ENCODE peak calls at places on chromosomes 1 and 21, in ten cellular contexts. P is AG09309, A is suprapubic skin, Q is astrocyte of the cerebellum, X is mucosa of descending colon, J is fibroblast of mammary gland, T is tibial nerve, U is A673, G is aorta, S is heart left ventricle. V is an unnamed sample.

GRCh38 chr21:15894596-15894995 is 164.8 kb downstream of the USP25 start:
- DNase-seq in P (no peak), A (no peak), Q (peak), X (no peak), J (peak), T (no peak), U (peak), G (no peak), S (no peak), V (peak)

GRCh38 chr1:78831731-78832360 is 174.7 kb downstream of the ADGRL4 start:
- DNase-seq in P (peak), A (no peak), Q (peak), X (no peak), J (peak), T (no peak), U (peak), G (no peak), S (no peak), V (peak)

GRCh38 chr1:47656719-47657685 is 219.2 kb downstream of the FOXD2 start:
- DNase-seq in P (no peak), A (peak), Q (no peak), X (no peak), J (peak), T (peak), U (no peak), G (peak), S (no peak), V (no peak)

GRCh38 chr1:208807446-208808117 is 563.4 kb upstream of the PLXNA2 start:
- DNase-seq in P (no peak), A (no peak), Q (no peak), X (no peak), J (no peak), T (no peak), U (no peak), G (no peak), S (no peak), V (peak)

GRCh38 chr21:41926068-41926806 is 27.6 kb downstream of the C2CD2 start:
- DNase-seq in P (no peak), A (no peak), Q (no peak), X (no peak), J (peak), T (no peak), U (peak), G (no peak), S (no peak), V (peak)

GRCh38 chr1:165298081-165298820 is 58.3 kb downstream of the LMX1A start:
- DNase-seq in P (no peak), A (no peak), Q (no peak), X (no peak), J (no peak), T (no peak), U (no peak), G (no peak), S (no peak), V (no peak)

GRCh38 chr1:237851209-237851845 is 39.4 kb downstream of the ZP4 start:
- DNase-seq in P (peak), A (no peak), Q (peak), X (no peak), J (peak), T (no peak), U (peak), G (no peak), S (no peak), V (peak)

GRCh38 chr1:247906504-247907047 is 11.2 kb downstream of the OR2W3 start:
- DNase-seq in P (no peak), A (no peak), Q (peak), X (no peak), J (peak), T (no peak), U (peak), G (no peak), S (no peak), V (peak)

GRCh38 chr1:242033331-242033956 is 34.5 kb upstream of the MAP1LC3C start:
- DNase-seq in P (no peak), A (no peak), Q (no peak), X (no peak), J (no peak), T (no peak), U (no peak), G (no peak), S (no peak), V (no peak)

DNA sequence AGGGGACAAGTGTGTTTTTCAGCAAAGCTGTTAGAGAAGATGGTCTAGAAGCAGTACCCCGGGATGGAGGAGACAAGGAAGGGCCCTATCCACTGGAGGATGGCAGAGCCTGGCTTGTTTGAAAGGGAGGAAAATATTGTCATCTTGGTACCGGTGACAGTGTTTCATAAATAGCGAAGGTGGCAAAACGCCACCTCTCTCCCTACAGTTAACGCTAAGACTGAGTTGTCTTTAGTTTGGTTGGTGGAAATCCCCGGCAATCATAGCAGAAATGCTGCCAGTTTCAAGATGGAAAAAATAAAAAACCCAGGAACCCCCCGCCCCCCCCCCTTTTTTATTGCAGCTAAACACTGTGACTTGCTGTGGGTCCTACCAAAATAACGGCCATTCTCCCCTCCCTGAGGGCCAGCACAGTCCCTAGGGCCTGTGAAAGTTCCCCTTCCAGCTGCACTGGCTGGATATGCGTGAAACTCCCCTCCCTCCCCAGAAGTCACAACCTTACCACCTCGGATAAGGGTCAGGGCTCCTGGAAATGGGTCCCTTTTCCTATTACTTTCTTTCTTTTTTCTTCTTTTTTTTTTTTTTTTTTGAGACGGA is 3.7 kb downstream of the PIK3CD start:
- DNase-seq in P (no peak), A (no peak), Q (no peak), X (no peak), J (no peak), T (no peak), U (no peak), G (no peak), S (no peak), V (no peak)
- H3K4me3 ChIP-seq in P (no peak), A (no peak), Q (no peak), X (no peak), J (no peak), T (no peak), U (no peak), G (no peak), S (no peak), V (no peak)

DNA sequence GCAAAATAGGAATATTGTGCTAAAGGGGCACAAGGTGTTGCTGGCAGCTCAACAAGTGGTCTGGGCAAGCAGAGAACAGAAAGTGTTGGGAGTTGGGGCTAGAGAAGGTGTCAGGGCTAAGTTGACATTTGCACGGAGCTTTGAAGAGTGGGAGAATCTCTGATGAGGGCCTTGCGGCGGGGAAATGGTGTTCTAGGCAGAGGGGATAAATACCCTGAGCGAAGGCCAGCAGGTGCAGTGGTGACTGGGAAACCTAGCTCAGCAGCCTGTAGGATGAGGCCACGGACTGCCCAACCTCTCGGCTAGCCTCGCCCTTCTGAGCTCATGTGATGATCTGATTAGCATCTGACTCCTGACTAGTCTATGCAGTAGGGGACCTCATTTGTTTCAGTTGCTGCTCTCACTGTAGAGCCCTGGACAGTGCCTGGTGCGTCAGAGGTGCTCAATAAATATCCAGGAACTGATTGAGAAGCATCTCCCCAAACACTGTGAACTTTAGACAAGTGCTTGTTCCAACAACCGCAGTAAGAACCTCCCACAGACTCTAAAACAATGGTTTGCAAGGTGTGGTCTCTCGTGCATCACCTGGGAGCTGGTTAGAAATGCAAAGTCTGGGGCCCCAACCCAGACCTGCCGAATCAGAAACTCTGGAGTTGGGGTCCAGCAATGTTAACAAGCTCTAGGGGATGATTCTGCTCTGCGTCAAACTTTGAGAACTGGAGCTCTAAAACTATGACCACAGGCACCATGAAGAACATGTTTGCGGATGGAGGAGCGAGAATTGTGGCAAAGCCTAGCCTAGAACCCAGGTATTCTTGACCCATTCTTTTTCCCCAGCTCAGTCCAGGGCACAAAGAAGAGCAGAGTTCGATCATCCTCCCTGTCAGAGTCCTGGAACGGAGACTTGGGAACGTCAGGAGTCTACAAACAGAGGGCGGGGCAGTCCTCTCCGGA is 883 bp upstream of the FOXO6 start:
- DNase-seq in P (no peak), A (peak), Q (no peak), X (no peak), J (no peak), T (no peak), U (no peak), G (peak), S (no peak), V (peak)
- H3K4me3 ChIP-seq in P (no peak), A (peak), Q (peak), X (no peak), J (peak), T (peak), U (peak), G (no peak), S (peak), V (no peak)

GRCh38 chr1:153631047-153632022 is 2.5 kb upstream of the CHTOP start:
- DNase-seq in P (no peak), A (no peak), Q (peak), X (no peak), J (no peak), T (no peak), U (no peak), G (no peak), S (no peak), V (peak)
- H3K4me3 ChIP-seq in P (no peak), A (no peak), Q (no peak), X (no peak), J (no peak), T (no peak), U (no peak), G (no peak), S (peak), V (no peak)

DNA sequence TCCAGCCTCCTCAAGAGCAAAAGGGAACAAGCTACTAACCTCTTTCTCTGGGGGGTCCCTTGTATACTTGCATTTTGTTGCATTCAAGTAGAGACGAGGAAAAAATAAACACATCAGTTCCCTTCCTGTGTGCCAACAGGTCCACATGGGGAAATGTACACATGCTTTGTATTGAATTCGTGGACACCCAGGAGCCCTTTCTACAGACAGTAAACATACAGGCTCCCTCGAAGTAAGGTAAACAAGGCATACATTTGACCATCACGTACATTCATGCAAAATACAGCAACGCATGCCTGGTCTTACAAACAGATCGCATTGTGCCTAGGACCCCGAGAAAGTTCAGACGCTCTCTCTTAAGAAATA is 1.1 kb downstream of the KCND3 start:
- DNase-seq in P (no peak), A (no peak), Q (no peak), X (no peak), J (no peak), T (no peak), U (no peak), G (no peak), S (no peak), V (no peak)
- H3K4me3 ChIP-seq in P (no peak), A (peak), Q (no peak), X (no peak), J (no peak), T (peak), U (no peak), G (no peak), S (peak), V (no peak)

GRCh38 chr1:28243685-28244439 is 7.9 kb downstream of the ATP5IF1 start:
- DNase-seq in P (no peak), A (no peak), Q (no peak), X (no peak), J (no peak), T (no peak), U (no peak), G (no peak), S (no peak), V (peak)
- H3K4me3 ChIP-seq in P (no peak), A (no peak), Q (no peak), X (no peak), J (no peak), T (no peak), U (no peak), G (no peak), S (no peak), V (no peak)

DNA sequence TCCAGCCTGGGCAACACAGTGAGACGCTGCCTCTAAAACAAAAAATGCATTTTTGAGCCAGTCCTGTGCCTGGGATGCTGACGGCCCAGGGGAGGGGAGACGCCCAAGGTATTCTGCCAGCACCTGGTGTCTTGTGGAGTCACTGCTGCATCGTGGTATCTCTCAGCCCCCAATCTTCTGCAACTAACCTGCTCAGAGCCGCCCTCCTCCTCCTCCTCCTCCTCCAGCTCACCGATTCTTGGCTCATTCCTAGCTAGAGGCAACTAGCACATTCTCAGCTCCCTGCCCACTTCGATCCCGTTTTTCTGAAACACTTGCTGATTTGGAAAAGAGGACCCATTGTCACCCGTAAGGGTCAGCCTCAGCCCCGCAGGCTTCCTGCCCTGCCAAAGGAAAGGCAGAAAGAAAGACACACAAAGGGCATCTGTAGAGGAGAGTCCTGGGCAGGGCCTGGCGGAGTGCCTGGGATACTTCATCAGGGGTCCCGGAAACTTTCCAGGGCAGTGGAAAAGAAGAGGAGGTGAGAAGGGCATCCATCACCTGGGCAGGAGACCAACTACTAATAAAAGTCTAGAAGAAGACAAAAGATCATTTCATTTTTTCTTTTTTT is 20.7 kb downstream of the GPR157 start:
- DNase-seq in P (no peak), A (no peak), Q (no peak), X (peak), J (no peak), T (no peak), U (no peak), G (no peak), S (no peak), V (no peak)
- H3K4me3 ChIP-seq in P (no peak), A (no peak), Q (no peak), X (no peak), J (no peak), T (no peak), U (no peak), G (no peak), S (no peak), V (no peak)

GRCh38 chr1:67814121-67814772 is 19.0 kb downstream of the GNG12 start:
- DNase-seq in P (no peak), A (no peak), Q (no peak), X (no peak), J (no peak), T (no peak), U (no peak), G (no peak), S (no peak), V (peak)
- H3K4me3 ChIP-seq in P (no peak), A (peak), Q (no peak), X (no peak), J (no peak), T (no peak), U (no peak), G (no peak), S (no peak), V (no peak)